ENCODE peak calls at places on chromosomes 3 and 15, in five cellular contexts. One of them, this sample, is unnamed. For H3K36me3 and H3K27me3, the result is how much of the 10 kb centered on the place peaks cover.

GRCh38 chr3:22939349-22939748 is 263.8 kb upstream of the UBE2E2 start:
- DNase-seq in tibial nerve: no peak
- DNase-seq in ovary: no peak
- DNase-seq in suprapubic skin: no peak
- DNase-seq in prostate gland: no peak
- DNase-seq in this sample: no peak

GRCh38 chr15:98241032-98241554 is 280.6 kb downstream of the ARRDC4 start:
- DNase-seq in tibial nerve: no peak
- DNase-seq in ovary: no peak
- DNase-seq in suprapubic skin: no peak
- DNase-seq in prostate gland: no peak
- DNase-seq in this sample: no peak

GRCh38 chr15:98719169-98719515 is 70.8 kb downstream of the IGF1R start:
- DNase-seq in tibial nerve: no peak
- DNase-seq in ovary: no peak
- DNase-seq in suprapubic skin: no peak
- DNase-seq in prostate gland: no peak
- DNase-seq in this sample: no peak

GRCh38 chr3:131972550-131972949 is 62.3 kb downstream of the CPNE4 start:
- DNase-seq in tibial nerve: no peak
- DNase-seq in ovary: no peak
- DNase-seq in suprapubic skin: no peak
- DNase-seq in prostate gland: no peak
- DNase-seq in this sample: no peak

GRCh38 chr3:127377801-127378442 is 90.1 kb upstream of the PRR20G start:
- DNase-seq in tibial nerve: no peak
- DNase-seq in ovary: no peak
- DNase-seq in suprapubic skin: no peak
- DNase-seq in prostate gland: no peak
- DNase-seq in this sample: no peak

GRCh38 chr3:62199126-62199525 is 174.2 kb downstream of the FEZF2 start:
- DNase-seq in tibial nerve: no peak
- DNase-seq in ovary: no peak
- DNase-seq in suprapubic skin: no peak
- DNase-seq in prostate gland: no peak
- DNase-seq in this sample: no peak

GRCh38 chr3:113234688-113235260 is 23.4 kb downstream of the BOC start:
- DNase-seq in tibial nerve: no peak
- DNase-seq in ovary: no peak
- DNase-seq in suprapubic skin: no peak
- DNase-seq in prostate gland: no peak
- DNase-seq in this sample: no peak

GRCh38 chr15:66780172-66780972 is 78.3 kb downstream of the SMAD6 start:
- DNase-seq in tibial nerve: no peak
- DNase-seq in ovary: no peak
- DNase-seq in suprapubic skin: no peak
- DNase-seq in prostate gland: no peak
- DNase-seq in this sample: peak

GRCh38 chr3:15467227-15468181 is 40.1 kb downstream of the EAF1 start:
- DNase-seq in tibial nerve: no peak
- DNase-seq in ovary: no peak
- DNase-seq in suprapubic skin: no peak
- DNase-seq in prostate gland: no peak
- DNase-seq in this sample: no peak

GRCh38 chr3:102400142-102400541 is 34.7 kb upstream of the ZPLD1 start:
- DNase-seq in tibial nerve: no peak
- DNase-seq in ovary: no peak
- DNase-seq in suprapubic skin: no peak
- DNase-seq in prostate gland: no peak
- DNase-seq in this sample: no peak

GRCh38 chr3:89578253-89578529 is 470.8 kb downstream of the EPHA3 start:
- DNase-seq in tibial nerve: no peak
- DNase-seq in ovary: no peak
- DNase-seq in suprapubic skin: no peak
- DNase-seq in prostate gland: no peak
- DNase-seq in this sample: no peak

GRCh38 chr3:36149447-36149865 is 230.8 kb upstream of the STAC start:
- DNase-seq in tibial nerve: no peak
- DNase-seq in ovary: no peak
- DNase-seq in suprapubic skin: no peak
- DNase-seq in prostate gland: no peak
- DNase-seq in this sample: no peak

GRCh38 chr3:85821130-85821756 is 862.5 kb downstream of the CADM2 start:
- DNase-seq in tibial nerve: no peak
- DNase-seq in ovary: no peak
- DNase-seq in suprapubic skin: no peak
- DNase-seq in prostate gland: no peak
- DNase-seq in this sample: no peak

GRCh38 chr15:80870366-80870765 is 91.2 kb downstream of the CEMIP start:
- DNase-seq in tibial nerve: no peak
- DNase-seq in ovary: no peak
- DNase-seq in suprapubic skin: no peak
- DNase-seq in prostate gland: no peak
- DNase-seq in this sample: no peak

GRCh38 chr15:40059821-40060220 is 20.8 kb upstream of the SRP14 start:
- DNase-seq in tibial nerve: no peak
- DNase-seq in ovary: no peak
- DNase-seq in suprapubic skin: no peak
- DNase-seq in prostate gland: no peak
- DNase-seq in this sample: peak

GRCh38 chr3:13685721-13686120 is 136.8 kb downstream of the FBLN2 start:
- DNase-seq in tibial nerve: no peak
- DNase-seq in ovary: no peak
- DNase-seq in suprapubic skin: no peak
- DNase-seq in prostate gland: no peak
- DNase-seq in this sample: no peak

GRCh38 chr3:116741462-116741861 is 31.9 kb downstream of the TUSC7 start:
- DNase-seq in tibial nerve: no peak
- DNase-seq in ovary: no peak
- DNase-seq in suprapubic skin: no peak
- DNase-seq in prostate gland: no peak
- DNase-seq in this sample: no peak

GRCh38 chr3:183158552-183159006 is 4.0 kb downstream of the LAMP3 start:
- DNase-seq in tibial nerve: no peak
- DNase-seq in ovary: no peak
- DNase-seq in suprapubic skin: no peak
- DNase-seq in prostate gland: no peak
- DNase-seq in this sample: no peak

GRCh38 chr3:196867155-196867506 is 589 bp upstream of the SENP5 start:
- DNase-seq in tibial nerve: no peak
- DNase-seq in ovary: no peak
- DNase-seq in suprapubic skin: no peak
- DNase-seq in prostate gland: no peak
- DNase-seq in this sample: no peak

GRCh38 chr3:69102384-69102783 is 17.6 kb downstream of the ARL6IP5 start:
- DNase-seq in tibial nerve: no peak
- DNase-seq in ovary: no peak
- DNase-seq in suprapubic skin: no peak
- DNase-seq in prostate gland: no peak
- DNase-seq in this sample: no peak

GRCh38 chr15:66703540-66703941 is 1.5 kb downstream of the SMAD6 start:
- DNase-seq in tibial nerve: no peak
- DNase-seq in ovary: no peak
- DNase-seq in suprapubic skin: no peak
- DNase-seq in prostate gland: peak
- DNase-seq in this sample: no peak

GRCh38 chr3:160225181-160226025 is at the start of gene C3orf80:
- DNase-seq in tibial nerve: no peak
- DNase-seq in ovary: no peak
- DNase-seq in suprapubic skin: no peak
- DNase-seq in prostate gland: no peak
- DNase-seq in this sample: peak

GRCh38 chr3:114456742-114457141 is 162.9 kb downstream of the TIGIT start:
- DNase-seq in tibial nerve: no peak
- DNase-seq in ovary: no peak
- DNase-seq in suprapubic skin: no peak
- DNase-seq in prostate gland: no peak
- DNase-seq in this sample: no peak

GRCh38 chr3:79361748-79362378 is 405.9 kb downstream of the ROBO1 start:
- DNase-seq in tibial nerve: no peak
- DNase-seq in ovary: no peak
- DNase-seq in suprapubic skin: no peak
- DNase-seq in prostate gland: peak
- DNase-seq in this sample: no peak

GRCh38 chr15:70585707-70586034 is 177.7 kb downstream of the UACA start:
- DNase-seq in tibial nerve: no peak
- DNase-seq in ovary: no peak
- DNase-seq in suprapubic skin: no peak
- DNase-seq in prostate gland: no peak
- DNase-seq in this sample: peak

DNA sequence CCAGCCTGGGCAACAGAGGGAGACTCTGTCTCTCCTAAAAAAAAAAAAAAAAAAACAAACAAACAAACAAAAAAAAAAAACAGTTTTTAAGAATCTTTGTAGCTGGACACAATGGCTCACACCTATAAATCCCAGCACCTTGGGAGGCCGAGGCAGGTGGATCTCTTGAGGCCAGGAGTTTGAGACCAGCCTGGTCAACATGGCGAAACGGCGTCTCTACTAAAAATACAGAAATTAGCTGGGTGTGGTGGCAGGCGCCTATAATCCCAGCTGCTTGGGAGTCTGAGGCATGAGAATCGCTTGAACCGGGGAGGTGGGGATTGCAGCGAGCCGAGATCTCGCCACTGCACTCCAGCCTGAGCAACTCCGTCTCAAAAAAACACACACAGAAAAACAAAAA is 53.1 kb downstream of the KLHL25 start:
- DNase-seq in tibial nerve: no peak
- DNase-seq in ovary: no peak
- DNase-seq in suprapubic skin: peak
- DNase-seq in prostate gland: no peak
- DNase-seq in this sample: peak
- H3K36me3 ChIP-seq in tibial nerve: under half
- H3K36me3 ChIP-seq in ovary: under half
- H3K36me3 ChIP-seq in suprapubic skin: half or more
- H3K36me3 ChIP-seq in prostate gland: under half
- H3K36me3 ChIP-seq in this sample: half or more

DNA sequence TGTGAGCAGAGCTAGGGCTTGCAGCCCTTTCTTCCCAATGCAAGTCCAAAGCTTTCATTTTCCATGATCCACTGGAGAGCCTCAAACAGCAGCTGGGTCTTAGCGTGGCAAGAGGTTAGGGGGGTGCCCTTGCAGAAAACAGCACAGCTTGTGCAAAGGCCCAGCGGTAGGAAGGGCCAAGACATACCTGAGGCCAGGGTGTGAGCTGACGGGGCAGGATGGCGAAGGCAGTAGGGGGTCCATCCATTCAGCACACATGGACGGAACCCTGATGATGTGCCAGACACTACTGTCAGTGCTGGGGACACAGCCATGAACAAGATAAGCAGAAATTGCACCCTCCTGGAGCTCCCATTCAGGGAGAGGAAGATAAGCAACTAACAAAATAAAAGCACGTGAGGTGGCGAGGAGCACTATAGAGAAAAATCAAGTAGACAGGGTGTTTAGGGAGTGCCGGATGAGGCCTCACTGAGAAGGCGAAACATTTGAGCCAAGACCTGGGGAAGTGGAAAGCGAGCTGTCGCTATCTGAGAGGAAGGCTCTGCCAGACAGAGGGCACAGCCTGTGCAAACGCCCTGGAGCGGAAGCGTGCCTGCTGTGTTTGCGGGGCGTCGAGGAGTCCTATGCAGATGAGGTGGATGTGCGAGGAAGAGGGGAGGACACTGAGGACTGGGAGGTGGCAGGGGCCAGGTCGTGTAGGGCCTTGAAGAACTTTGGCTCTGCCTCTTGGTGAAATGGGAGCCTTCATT is 43.4 kb downstream of the SLC6A1 start:
- DNase-seq in tibial nerve: no peak
- DNase-seq in ovary: no peak
- DNase-seq in suprapubic skin: no peak
- DNase-seq in prostate gland: no peak
- DNase-seq in this sample: no peak
- H3K27me3 ChIP-seq in tibial nerve: under half
- H3K27me3 ChIP-seq in ovary: under half
- H3K27me3 ChIP-seq in suprapubic skin: under half
- H3K27me3 ChIP-seq in prostate gland: under half
- H3K27me3 ChIP-seq in this sample: under half

GRCh38 chr15:49855917-49856637 is 235.2 kb downstream of the DTWD1 start:
- DNase-seq in tibial nerve: no peak
- DNase-seq in ovary: peak
- DNase-seq in suprapubic skin: no peak
- DNase-seq in prostate gland: no peak
- DNase-seq in this sample: no peak
- H3K27ac ChIP-seq in tibial nerve: no peak
- H3K27ac ChIP-seq in ovary: no peak
- H3K27ac ChIP-seq in suprapubic skin: no peak
- H3K27ac ChIP-seq in prostate gland: no peak
- H3K27ac ChIP-seq in this sample: no peak

GRCh38 chr3:159029306-159030026 is 227.6 kb downstream of the MFSD1 start:
- DNase-seq in tibial nerve: no peak
- DNase-seq in ovary: no peak
- DNase-seq in suprapubic skin: no peak
- DNase-seq in prostate gland: no peak
- DNase-seq in this sample: no peak
- H3K36me3 ChIP-seq in tibial nerve: under half
- H3K36me3 ChIP-seq in ovary: under half
- H3K36me3 ChIP-seq in suprapubic skin: under half
- H3K36me3 ChIP-seq in prostate gland: under half
- H3K36me3 ChIP-seq in this sample: under half

DNA sequence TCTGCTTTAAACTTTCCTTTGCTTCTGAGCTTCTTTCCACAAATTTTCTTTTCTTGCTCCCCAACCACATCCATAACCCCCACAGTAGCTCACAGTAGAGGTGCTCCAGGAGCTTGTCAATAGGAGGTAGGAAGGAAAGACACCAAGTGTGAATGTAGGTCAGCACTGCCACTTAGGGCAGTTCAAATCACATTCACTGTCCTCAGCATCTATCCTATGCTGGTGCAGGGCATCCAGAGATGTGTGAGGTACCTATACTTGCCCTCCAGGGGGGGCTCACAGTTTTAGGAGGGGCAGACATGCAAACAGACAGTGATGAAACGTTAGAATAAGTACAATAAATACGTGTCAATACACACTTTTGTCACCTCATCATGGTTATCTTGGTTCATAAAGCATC is 1.5 kb upstream of the SPSB4 start:
- DNase-seq in tibial nerve: no peak
- DNase-seq in ovary: no peak
- DNase-seq in suprapubic skin: no peak
- DNase-seq in prostate gland: no peak
- DNase-seq in this sample: no peak
- H3K27me3 ChIP-seq in tibial nerve: under half
- H3K27me3 ChIP-seq in ovary: under half
- H3K27me3 ChIP-seq in suprapubic skin: half or more
- H3K27me3 ChIP-seq in prostate gland: under half
- H3K27me3 ChIP-seq in this sample: under half

GRCh38 chr3:195236801-195237570 is 34.0 kb downstream of the XXYLT1 start:
- DNase-seq in tibial nerve: no peak
- DNase-seq in ovary: no peak
- DNase-seq in suprapubic skin: peak
- DNase-seq in prostate gland: no peak
- DNase-seq in this sample: no peak

GRCh38 chr3:195239121-195239520 is 31.8 kb downstream of the XXYLT1 start:
- DNase-seq in tibial nerve: no peak
- DNase-seq in ovary: no peak
- DNase-seq in suprapubic skin: no peak
- DNase-seq in prostate gland: no peak
- DNase-seq in this sample: no peak

GRCh38 chr3:195236076-195236798 is 34.7 kb downstream of the XXYLT1 start:
- DNase-seq in tibial nerve: no peak
- DNase-seq in ovary: no peak
- DNase-seq in suprapubic skin: peak
- DNase-seq in prostate gland: no peak
- DNase-seq in this sample: peak

GRCh38 chr3:195238626-195239118 is 32.3 kb downstream of the XXYLT1 start:
- DNase-seq in tibial nerve: no peak
- DNase-seq in ovary: no peak
- DNase-seq in suprapubic skin: no peak
- DNase-seq in prostate gland: no peak
- DNase-seq in this sample: no peak

GRCh38 chr3:195237981-195238625 is 32.9 kb downstream of the XXYLT1 start:
- DNase-seq in tibial nerve: no peak
- DNase-seq in ovary: no peak
- DNase-seq in suprapubic skin: no peak
- DNase-seq in prostate gland: no peak
- DNase-seq in this sample: peak
- H3K27ac ChIP-seq in tibial nerve: no peak
- H3K27ac ChIP-seq in ovary: no peak
- H3K27ac ChIP-seq in suprapubic skin: peak
- H3K27ac ChIP-seq in prostate gland: peak
- H3K27ac ChIP-seq in this sample: no peak